ENCODE peak calls at places on chromosomes 12 and 14, in four cellular contexts. Q is uterus, X is tibial artery, L is cardiac muscle cell. J is an unnamed sample.

GRCh38 chr12:117489671-117490070 is 128.2 kb upstream of the NOS1 start:
- DNase-seq in X (no peak), L (no peak), Q (no peak), J (no peak)

GRCh38 chr12:72006766-72007165 is 68.1 kb downstream of the TPH2 start:
- DNase-seq in Q (no peak), L (no peak), X (no peak), J (no peak)

GRCh38 chr14:51622376-51622775 is 29.3 kb upstream of the FRMD6 start:
- DNase-seq in X (no peak), Q (no peak), L (no peak), J (no peak)

GRCh38 chr12:46915082-46915481 is 89.3 kb upstream of the SLC38A4 start:
- DNase-seq in Q (peak), X (peak), L (peak), J (no peak)

GRCh38 chr14:62691613-62692489 is 353.4 kb downstream of the KCNH5 start:
- DNase-seq in Q (peak), X (no peak), L (peak), J (no peak)

GRCh38 chr12:24853588-24853987 is 95.3 kb downstream of the BCAT1 start:
- DNase-seq in L (peak), Q (no peak), X (no peak), J (no peak)

GRCh38 chr12:53223391-53224267 is 8.4 kb downstream of the RARG start:
- DNase-seq in L (peak), Q (peak), X (no peak), J (no peak)

GRCh38 chr12:112347521-112347920 is 34.7 kb downstream of the HECTD4 start:
- DNase-seq in L (peak), Q (no peak), X (no peak), J (no peak)

GRCh38 chr12:47903151-47903611 is 1.6 kb downstream of the VDR start:
- DNase-seq in Q (no peak), L (peak), X (peak), J (no peak)

GRCh38 chr12:123967121-123967586 is 5.5 kb downstream of the CCDC92 start:
- DNase-seq in L (no peak), X (no peak), Q (no peak), J (no peak)

GRCh38 chr12:120480211-120480610 is 10.7 kb upstream of the SRSF9 start:
- DNase-seq in L (no peak), X (no peak), Q (no peak), J (no peak)

GRCh38 chr14:103220134-103220981 is 97.1 kb downstream of the TNFAIP2 start:
- DNase-seq in L (no peak), X (no peak), Q (no peak), J (peak)

GRCh38 chr14:61466249-61466904 is 145.0 kb downstream of the PRKCH start:
- DNase-seq in Q (peak), L (peak), X (peak), J (peak)
- H3K27ac ChIP-seq in Q (peak), L (peak), X (peak), J (no peak)

GRCh38 chr14:45838597-45838996 is 585.6 kb upstream of the MIS18BP1 start:
- DNase-seq in Q (no peak), L (no peak), X (no peak), J (no peak)
- TF ChIP-seq CTCF in Q (no peak), L (no peak), X (no peak), J (no peak)

GRCh38 chr12:109113661-109114321 is 2.6 kb upstream of the ACACB start:
- DNase-seq in Q (no peak), X (no peak), L (no peak), J (no peak)

GRCh38 chr12:109115404-109115757 is 1.0 kb upstream of the ACACB start:
- DNase-seq in L (no peak), X (no peak), Q (no peak), J (no peak)

GRCh38 chr12:109116611-109116949 is 193 bp downstream of the ACACB start:
- DNase-seq in Q (no peak), L (no peak), X (no peak), J (no peak)

GRCh38 chr12:109114644-109115043 is 1.7 kb upstream of the ACACB start:
- DNase-seq in X (no peak), Q (no peak), L (no peak), J (no peak)

GRCh38 chr12:109115758-109116610 is at the start of gene ACACB:
- DNase-seq in Q (peak), L (peak), X (peak), J (peak)
- H3K4me3 ChIP-seq in Q (no peak), L (peak), X (no peak), J (no peak)

GRCh38 chr14:99604766-99605298 is 825 bp upstream of the CCDC85C start:
- DNase-seq in Q (peak), X (no peak), L (peak), J (peak)

GRCh38 chr14:99602788-99603415 is 1.1 kb downstream of the CCDC85C start:
- DNase-seq in Q (no peak), X (no peak), L (no peak), J (no peak)

GRCh38 chr14:99603965-99604765 is at the start of gene CCDC85C:
- DNase-seq in Q (peak), L (peak), X (peak), J (peak)

GRCh38 chr14:99602054-99602787 is 1.8 kb downstream of the CCDC85C start:
- DNase-seq in X (no peak), Q (no peak), L (no peak), J (no peak)

GRCh38 chr14:99603471-99603933 is 505 bp downstream of the CCDC85C start:
- DNase-seq in Q (peak), X (no peak), L (peak), J (peak)
- H3K27ac ChIP-seq in Q (peak), X (no peak), L (peak), J (no peak)

GRCh38 chr14:69291891-69292586 is 32.1 kb downstream of the GALNT16 start:
- DNase-seq in Q (no peak), L (no peak), X (no peak), J (no peak)
- TF ChIP-seq CTCF in Q (no peak), L (no peak), X (no peak), J (no peak)

GRCh38 chr14:101286271-101287018 is 274.9 kb upstream of the DIO3 start:
- DNase-seq in Q (peak), X (no peak), L (no peak), J (peak)
- H3K4me3 ChIP-seq in Q (no peak), X (no peak), L (no peak), J (no peak)

DNA sequence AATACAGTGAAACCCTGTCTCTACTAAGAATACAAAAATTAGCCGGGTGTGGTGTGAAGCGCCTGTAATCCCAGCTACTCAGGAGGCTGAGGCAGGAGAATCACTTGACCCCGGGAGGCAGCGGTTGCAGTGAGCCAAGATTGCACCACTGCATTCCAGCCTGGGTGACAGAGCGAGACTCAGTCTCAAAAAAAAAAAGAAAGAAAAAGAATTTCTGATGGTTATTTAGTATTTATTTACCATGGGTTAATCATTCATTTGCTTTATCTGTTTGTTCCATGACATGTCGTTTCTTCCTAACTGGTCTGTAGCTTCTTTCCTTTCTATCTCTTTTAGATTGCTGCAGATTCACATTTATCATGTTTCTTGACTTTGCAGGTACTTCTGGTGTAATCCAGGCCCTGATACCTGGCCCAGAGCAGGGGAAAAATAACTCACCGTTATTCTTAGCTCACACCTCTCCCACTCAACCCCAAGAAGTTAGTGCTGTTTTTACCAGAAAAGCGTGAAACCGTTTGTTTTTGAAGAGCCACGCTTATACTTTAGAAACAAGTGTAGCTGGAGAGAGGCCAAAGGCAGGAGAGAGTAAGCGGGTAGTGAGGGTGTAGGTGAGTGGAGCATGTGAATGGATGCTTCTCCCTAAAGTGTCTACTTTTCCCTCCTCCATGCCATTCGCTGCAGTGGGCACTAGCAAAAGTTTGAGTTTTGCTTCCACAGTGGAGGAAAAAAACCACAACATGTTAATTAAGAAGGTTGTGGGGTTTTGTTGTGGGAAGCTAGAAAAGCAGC is 45.4 kb downstream of the SRGAP1 start:
- DNase-seq in Q (no peak), L (peak), X (no peak), J (no peak)
- H3K27ac ChIP-seq in Q (no peak), L (no peak), X (no peak), J (no peak)

GRCh38 chr14:36522347-36522971 is 2.4 kb upstream of the NKX2-1 start:
- DNase-seq in Q (no peak), L (no peak), X (no peak), J (no peak)

GRCh38 chr14:36522972-36523685 is 3.1 kb upstream of the NKX2-1 start:
- DNase-seq in L (no peak), X (no peak), Q (no peak), J (no peak)

GRCh38 chr14:36524220-36524837 is 4.3 kb upstream of the NKX2-1 start:
- DNase-seq in X (no peak), L (no peak), Q (no peak), J (no peak)

GRCh38 chr14:36524874-36525745 is 5.1 kb upstream of the NKX2-1 start:
- DNase-seq in X (no peak), Q (no peak), L (peak), J (no peak)

DNA sequence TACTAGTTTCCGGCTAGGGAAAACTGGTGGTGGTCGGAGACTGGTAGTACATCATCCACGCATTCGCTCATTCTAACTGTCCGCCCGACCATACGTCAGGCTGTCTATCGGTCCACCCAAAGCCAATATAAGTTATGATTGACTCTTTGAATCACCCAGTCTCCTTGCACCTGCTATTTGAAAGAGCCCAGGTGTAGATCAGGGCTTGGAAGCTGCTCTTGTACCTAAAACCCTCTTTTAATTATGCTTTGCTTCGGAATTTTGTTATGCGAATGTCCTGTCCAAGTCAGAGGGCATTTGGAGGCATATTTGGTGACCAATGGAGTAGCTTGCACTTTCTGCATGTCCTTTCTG is 5.7 kb upstream of the NKX2-1 start:
- DNase-seq in L (no peak), X (no peak), Q (no peak), J (no peak)
- TF ChIP-seq CTCF in L (no peak), X (no peak), Q (no peak), J (no peak)

DNA sequence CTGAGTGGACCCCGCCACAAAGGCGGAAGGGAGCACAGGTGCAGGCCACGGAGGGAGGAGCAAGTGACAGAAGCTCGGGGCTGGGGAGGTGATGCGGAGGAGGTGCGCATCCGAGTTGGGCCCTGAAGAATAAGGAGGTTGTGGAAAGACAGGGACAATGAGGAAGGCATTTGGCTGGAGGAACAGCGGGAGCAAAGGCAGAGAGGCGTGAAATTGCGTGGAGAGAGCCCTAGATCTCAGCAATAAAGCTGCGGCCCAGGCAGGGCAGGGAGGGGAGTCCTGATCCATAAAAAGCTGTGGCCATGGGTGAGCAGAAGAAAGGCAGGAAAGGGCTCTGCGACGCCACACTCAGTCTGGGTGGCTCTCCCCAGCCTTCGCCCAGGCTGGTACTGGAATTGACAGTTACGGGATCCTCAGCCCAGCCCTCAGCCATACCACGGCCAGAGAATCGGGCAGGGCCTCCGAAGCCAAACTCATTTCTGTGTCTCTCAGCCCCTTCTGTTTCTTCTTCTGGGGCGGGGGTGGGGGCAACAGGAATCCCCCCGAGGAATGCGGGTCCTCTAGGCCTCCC is 2.2 kb downstream of the FIGNL2 start:
- DNase-seq in L (no peak), X (no peak), Q (no peak), J (no peak)
- H3K4me3 ChIP-seq in L (peak), X (peak), Q (no peak), J (no peak)